ENCODE peak calls at places on chromosomes 6 and 20, in ten cellular contexts. I is lung; V is left ventricle myocardium inferior; B is effector memory CD4-positive, alpha-beta T cell; M is psoas muscle; K is ovary; H is fibroblast of lung; O is naive thymus-derived CD4-positive, alpha-beta T cell; W is spleen; F is GM23338. Q is an unnamed sample.

GRCh38 chr6:29737707-29738630 is 14.7 kb downstream of the HLA-F start:
- DNase-seq in I (peak; percentile 69), K (no peak), B (peak; percentile 53), M (peak; percentile 53), W (peak; percentile 88), F (peak; percentile 94), H (peak; percentile 43), V (peak; percentile 34), O (peak; percentile 66), Q (peak; percentile 80)

GRCh38 chr20:59646487-59646886 is 42.1 kb downstream of the PHACTR3 start:
- DNase-seq in M (no peak), K (no peak), V (no peak), B (no peak), H (no peak), I (peak; percentile 19), F (no peak), W (peak; percentile 39), O (no peak), Q (no peak)

GRCh38 chr6:151389640-151390275 is 1.6 kb downstream of the ZBTB2 start:
- DNase-seq in O (no peak), H (peak; percentile 65), V (peak; percentile 70), K (peak; percentile 66), B (peak; percentile 12), W (no peak), I (peak; percentile 63), M (peak; percentile 65), F (peak; percentile 58), Q (peak; percentile 53)

GRCh38 chr6:84332139-84333034 is 104.9 kb upstream of the CEP162 start:
- DNase-seq in W (no peak), K (no peak), I (no peak), F (no peak), M (no peak), H (no peak), B (no peak), V (no peak), O (no peak), Q (no peak)

GRCh38 chr6:162906479-162906878 is 178.7 kb downstream of the PACRG start:
- DNase-seq in F (no peak), V (no peak), M (no peak), H (no peak), K (no peak), I (no peak), B (no peak), W (no peak), O (no peak), Q (no peak)

GRCh38 chr6:57109905-57110304 is 19.9 kb downstream of the ZNF451 start:
- DNase-seq in I (no peak), K (no peak), B (no peak), F (no peak), O (no peak), M (no peak), W (no peak), H (peak; percentile 2), V (no peak), Q (no peak)

GRCh38 chr20:38840053-38840893 is 34.8 kb downstream of the PPP1R16B start:
- DNase-seq in I (no peak), F (no peak), H (no peak), O (no peak), B (peak; percentile 21), V (no peak), K (no peak), W (no peak), M (no peak), Q (no peak)

GRCh38 chr20:45011108-45011526 is 44.8 kb downstream of the STK4 start:
- DNase-seq in F (peak; percentile 83), K (peak; percentile 32), V (peak; percentile 22), B (no peak), W (no peak), M (no peak), O (peak; percentile 36), I (peak; percentile 32), H (peak; percentile 84), Q (peak; percentile 52)

GRCh38 chr6:97048771-97049170 is 124.2 kb downstream of the KLHL32 start:
- DNase-seq in F (no peak), H (no peak), B (no peak), O (no peak), V (no peak), K (no peak), W (no peak), I (no peak), M (no peak), Q (no peak)

GRCh38 chr6:97055743-97056142 is 131.2 kb downstream of the KLHL32 start:
- DNase-seq in K (no peak), V (no peak), H (no peak), O (no peak), W (no peak), B (no peak), M (no peak), F (no peak), I (no peak), Q (no peak)

GRCh38 chr6:97049254-97050004 is 124.9 kb downstream of the KLHL32 start:
- DNase-seq in H (no peak), W (no peak), F (no peak), O (no peak), I (no peak), K (no peak), M (no peak), V (no peak), B (no peak), Q (no peak)

GRCh38 chr6:97052152-97052787 is 127.7 kb downstream of the KLHL32 start:
- DNase-seq in O (no peak), I (no peak), F (no peak), V (no peak), B (no peak), K (no peak), H (no peak), W (no peak), M (no peak), Q (no peak)

GRCh38 chr6:97053643-97054411 is 129.3 kb downstream of the KLHL32 start:
- DNase-seq in V (no peak), H (peak; percentile 19), K (no peak), O (no peak), W (no peak), I (no peak), B (no peak), F (peak; percentile 40), M (no peak), Q (no peak)
- H3K4me3 ChIP-seq in V (no peak overlapping the region), H (no peak overlapping the region), K (no peak overlapping the region), O (no peak overlapping the region), W (no peak overlapping the region), I (no peak overlapping the region), B (no peak overlapping the region), F (no peak overlapping the region), M (no peak overlapping the region), Q (no peak overlapping the region)

DNA sequence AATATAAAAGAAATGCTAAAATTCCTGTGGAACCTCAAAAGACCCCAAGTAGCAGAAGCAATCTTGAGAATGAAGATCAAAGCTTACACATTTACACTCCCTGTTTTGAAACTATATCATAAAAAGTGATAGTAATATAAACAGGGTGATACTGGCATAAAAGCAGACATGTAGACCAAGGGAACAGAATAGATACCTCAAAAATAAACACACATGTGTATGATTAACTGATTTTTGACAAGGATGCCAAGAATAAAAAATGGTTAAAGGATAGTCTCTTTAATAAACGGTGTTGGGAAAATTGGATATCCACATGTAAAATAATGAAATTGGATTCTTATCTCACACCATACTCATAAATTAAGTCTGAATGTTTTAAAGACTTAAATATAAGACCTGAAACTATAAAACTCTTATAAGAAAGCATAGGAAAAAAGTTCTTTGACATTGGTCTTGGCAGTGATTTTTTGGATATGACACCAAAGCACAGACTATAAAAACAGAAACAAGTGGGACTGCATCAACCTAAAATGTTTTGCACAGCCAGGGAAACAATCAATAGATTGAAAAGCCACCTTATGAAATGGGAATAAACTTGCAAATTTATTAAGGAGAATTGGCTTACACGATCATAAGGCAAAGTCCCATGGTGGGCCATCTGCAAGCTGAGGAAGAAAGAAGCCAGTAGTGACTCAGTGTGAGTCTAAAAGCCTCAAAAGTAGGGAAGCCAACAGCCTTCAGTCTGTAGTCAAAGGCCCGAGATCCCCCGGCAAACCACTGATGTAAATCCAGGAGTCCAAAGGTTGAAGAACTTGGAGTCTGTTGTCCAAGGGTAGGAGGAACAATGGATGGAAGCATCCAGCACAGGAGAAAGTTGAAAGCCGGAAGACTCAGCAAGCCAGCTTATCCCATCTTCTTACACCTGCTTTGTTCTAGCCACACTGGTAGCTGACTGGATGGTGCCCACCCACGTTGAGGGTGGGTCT is 144.3 kb downstream of the MEI4 start:
- DNase-seq in H (no peak), W (no peak), O (no peak), M (no peak), V (no peak), B (no peak), F (no peak), K (no peak), I (no peak), Q (no peak)
- H3K27me3 ChIP-seq in H (no peaks in the 10 kb centered on the region), W (no peaks in the 10 kb centered on the region), O (no peaks in the 10 kb centered on the region), M (no peaks in the 10 kb centered on the region), V (no peaks in the 10 kb centered on the region), B (no peaks in the 10 kb centered on the region), F (no peaks in the 10 kb centered on the region), K (no peaks in the 10 kb centered on the region), I (no peaks in the 10 kb centered on the region), Q (no peaks in the 10 kb centered on the region)

DNA sequence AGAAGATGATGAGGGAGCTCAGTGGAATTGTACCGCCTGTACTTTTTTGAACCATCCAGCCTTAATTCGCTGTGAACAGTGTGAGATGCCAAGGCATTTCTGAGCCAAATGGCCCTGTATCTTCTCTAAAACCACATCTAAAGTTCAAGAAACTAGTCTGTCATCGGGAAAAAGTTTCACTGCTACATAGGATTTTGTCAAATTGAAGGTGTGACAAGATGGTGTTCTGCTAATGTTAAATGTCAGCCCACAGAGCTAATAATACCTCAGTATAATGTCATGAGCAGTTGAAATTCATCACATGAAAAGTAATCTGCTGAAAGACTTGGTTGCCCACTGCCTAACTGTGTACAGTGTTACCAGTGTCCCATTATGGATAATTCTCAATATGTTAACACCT is 9.6 kb downstream of the SUMO4 start:
- DNase-seq in V (no peak), M (no peak), B (no peak), O (no peak), W (no peak), K (no peak), I (no peak), F (no peak), H (no peak), Q (no peak)
- H3K36me3 ChIP-seq in V (peaks cover 18% of the 10 kb centered on the region), M (peaks cover 2% of the 10 kb centered on the region), B (peaks cover 28% of the 10 kb centered on the region), O (peaks cover 11% of the 10 kb centered on the region), W (peaks cover 7% of the 10 kb centered on the region), K (no peaks in the 10 kb centered on the region), I (peaks cover 6% of the 10 kb centered on the region), F (no peaks in the 10 kb centered on the region), H (peaks cover 6% of the 10 kb centered on the region), Q (peaks cover 3% of the 10 kb centered on the region)

GRCh38 chr6:89008299-89008698 is 44.9 kb upstream of the RNGTT start:
- DNase-seq in M (no peak), K (no peak), B (no peak), I (no peak), H (no peak), O (no peak), F (peak; percentile 28), V (no peak), W (no peak), Q (no peak)

GRCh38 chr6:89011436-89011835 is 48.0 kb upstream of the RNGTT start:
- DNase-seq in O (no peak), K (no peak), B (no peak), H (no peak), W (no peak), I (no peak), V (no peak), F (no peak), M (no peak), Q (no peak)

GRCh38 chr6:89008763-89009374 is 45.5 kb upstream of the RNGTT start:
- DNase-seq in O (no peak), F (no peak), H (no peak), B (no peak), M (no peak), V (no peak), K (no peak), I (no peak), W (no peak), Q (no peak)

GRCh38 chr6:89009624-89010059 is 46.2 kb upstream of the RNGTT start:
- DNase-seq in I (no peak), O (no peak), H (no peak), K (no peak), F (no peak), V (no peak), M (no peak), B (no peak), W (no peak), Q (no peak)

DNA sequence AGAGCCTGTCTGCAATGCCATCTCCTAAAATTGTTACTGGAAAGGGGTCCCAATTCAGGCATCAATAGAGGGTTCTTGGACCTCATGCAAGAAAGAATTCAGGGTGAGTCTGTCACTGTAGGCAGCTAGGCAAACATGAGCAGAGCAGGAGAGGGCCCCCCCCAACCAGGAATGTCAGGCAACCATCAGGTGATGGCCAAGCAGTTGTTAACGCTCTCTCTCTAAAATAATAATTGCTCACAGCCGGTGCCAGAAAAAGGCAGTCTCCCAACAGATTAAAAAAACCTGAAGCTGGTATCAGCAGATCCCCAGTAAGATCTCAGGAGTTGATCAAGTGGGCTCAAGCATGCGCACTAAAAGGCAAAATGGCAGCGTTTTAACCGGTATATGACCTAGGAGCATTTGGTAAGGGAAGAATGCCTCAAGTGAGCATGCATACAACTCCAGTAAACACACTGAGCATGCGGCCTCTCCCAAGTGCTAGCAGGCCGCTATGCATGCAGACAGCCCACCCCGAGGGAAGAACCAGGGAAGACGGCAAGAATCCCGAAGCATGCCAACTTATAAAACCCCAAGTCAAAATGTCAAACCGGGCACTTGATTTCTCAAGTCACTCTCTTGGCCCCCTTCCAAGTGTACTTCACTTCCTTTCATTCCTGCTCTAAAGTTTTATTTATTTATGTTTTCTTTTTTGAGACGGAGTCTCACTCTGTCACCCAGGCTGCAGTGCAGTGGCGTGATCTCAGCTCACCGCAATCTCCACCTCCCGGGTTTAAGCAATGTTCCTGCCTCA is 44.0 kb upstream of the RNGTT start:
- DNase-seq in H (no peak), M (no peak), W (no peak), O (peak; percentile 9), B (no peak), F (peak; percentile 19), I (peak; percentile 29), K (no peak), V (no peak), Q (no peak)
- H3K4me3 ChIP-seq in H (no peak overlapping the region), M (no peak overlapping the region), W (no peak overlapping the region), O (no peak overlapping the region), B (no peak overlapping the region), F (no peak overlapping the region), I (no peak overlapping the region), K (no peak overlapping the region), V (no peak overlapping the region), Q (no peak overlapping the region)